ENCODE peak calls at places on chromosomes 12 and 14, in five cellular contexts. H, E, D, Z and U are unnamed samples.

GRCh38 chr14:104879201-104879982 is 14.3 kb downstream of the CEP170B start:
- DNase-seq in Z (no peak), E (no peak), D (no peak), H (no peak), U (no peak)

GRCh38 chr12:79069009-79069408 is 204.4 kb downstream of the SYT1 start:
- DNase-seq in Z (no peak), H (no peak), D (no peak), E (no peak), U (no peak)

GRCh38 chr14:21350539-21350938 is 33.3 kb downstream of the SUPT16H start:
- DNase-seq in E (no peak), H (no peak), D (no peak), Z (no peak), U (no peak)

GRCh38 chr14:68819260-68819691 is 26.4 kb upstream of the ZFP36L1 start:
- DNase-seq in D (peak), E (peak), Z (peak), H (peak), U (no peak)

GRCh38 chr12:32181498-32182175 is 75.0 kb downstream of the BICD1 start:
- DNase-seq in Z (no peak), E (no peak), D (no peak), H (no peak), U (no peak)

GRCh38 chr14:92653162-92653651 is 95.2 kb downstream of the LGMN start:
- DNase-seq in Z (no peak), H (no peak), E (no peak), D (no peak), U (no peak)

GRCh38 chr12:98606367-98606985 is 13.0 kb downstream of the SLC25A3 start:
- DNase-seq in Z (no peak), D (no peak), E (no peak), H (peak), U (peak)

GRCh38 chr12:30286345-30286926 is 409.2 kb downstream of the IPO8 start:
- DNase-seq in D (no peak), H (peak), E (no peak), Z (no peak), U (peak)

GRCh38 chr12:77767335-77767734 is 63.4 kb upstream of the NAV3 start:
- DNase-seq in H (no peak), Z (no peak), E (no peak), D (no peak), U (no peak)

GRCh38 chr12:65892905-65893304 is 68.6 kb downstream of the HMGA2 start:
- DNase-seq in E (no peak), Z (no peak), H (peak), D (no peak), U (peak)

GRCh38 chr14:50801706-50802105 is 29.3 kb downstream of the NIN start:
- DNase-seq in H (peak), E (no peak), Z (no peak), D (no peak), U (peak)

GRCh38 chr14:64147126-64147790 is 146.9 kb downstream of the ESR2 start:
- DNase-seq in E (no peak), D (no peak), Z (no peak), H (no peak), U (peak)

GRCh38 chr12:130880411-130880885 is 8.6 kb downstream of the RAN start:
- DNase-seq in H (peak), D (no peak), Z (no peak), E (no peak), U (no peak)

GRCh38 chr12:124636138-124636968 is 68.9 kb upstream of the NCOR2 start:
- DNase-seq in H (peak), D (peak), Z (peak), E (peak), U (no peak)

GRCh38 chr14:51880810-51881580 is 20.6 kb downstream of the GNG2 start:
- DNase-seq in H (peak), D (no peak), E (no peak), Z (no peak), U (no peak)

GRCh38 chr12:6278439-6279255 is 31.8 kb upstream of the PLEKHG6 start:
- DNase-seq in Z (no peak), D (peak), E (peak), H (peak), U (peak)

GRCh38 chr12:31590730-31591307 is at the start of gene DENND5B:
- DNase-seq in H (peak), Z (no peak), D (peak), E (no peak), U (peak)

GRCh38 chr12:25644964-25645363 is 91.9 kb upstream of the LMNTD1 start:
- DNase-seq in E (no peak), H (peak), D (no peak), Z (no peak), U (no peak)

GRCh38 chr14:32306549-32306948 is 22.5 kb upstream of the AKAP6 start:
- DNase-seq in D (peak), Z (no peak), E (no peak), H (peak), U (no peak)

GRCh38 chr12:60257063-60257462 is 661.2 kb downstream of the SLC16A7 start:
- DNase-seq in Z (no peak), H (peak), D (no peak), E (peak), U (peak)

GRCh38 chr14:35335388-35336092 is 43.4 kb downstream of the PSMA6 start:
- DNase-seq in H (no peak), Z (no peak), D (peak), E (no peak), U (peak)

GRCh38 chr14:50714452-50715073 is 46.5 kb upstream of the SAV1 start:
- DNase-seq in D (no peak), Z (no peak), E (no peak), H (peak), U (peak)

GRCh38 chr12:2372735-2373134 is 319.9 kb downstream of the CACNA1C start:
- DNase-seq in D (no peak), H (no peak), E (no peak), Z (no peak), U (no peak)

GRCh38 chr14:40119321-40119720 is 687.1 kb upstream of the FBXO33 start:
- DNase-seq in E (no peak), H (peak), Z (no peak), D (no peak), U (no peak)

GRCh38 chr12:65269603-65270002 is 8.9 kb upstream of the MSRB3 start:
- DNase-seq in H (peak), Z (no peak), D (no peak), E (no peak), U (peak)

GRCh38 chr12:58148405-58148804 is 207.0 kb downstream of the ATP23 start:
- DNase-seq in Z (peak), H (peak), D (no peak), E (peak), U (peak)

GRCh38 chr12:111174283-111175108 is 194.4 kb downstream of the PHETA1 start:
- DNase-seq in E (no peak), H (peak), D (no peak), Z (peak), U (no peak)

GRCh38 chr12:52612431-52613290 is 5.7 kb downstream of the KRT73 start:
- DNase-seq in H (no peak), E (no peak), D (no peak), Z (no peak), U (no peak)

GRCh38 chr14:53183611-53184010 is 30.5 kb upstream of the DDHD1 start:
- DNase-seq in Z (no peak), H (peak), E (peak), D (no peak), U (no peak)

GRCh38 chr12:85949253-85949652 is 75.2 kb downstream of the NTS start:
- DNase-seq in D (no peak), E (no peak), Z (no peak), H (no peak), U (no peak)

GRCh38 chr14:52106853-52107252 is 38.0 kb upstream of the NID2 start:
- DNase-seq in D (no peak), E (no peak), H (no peak), Z (no peak), U (no peak)

GRCh38 chr14:89681086-89682018 is 264.3 kb upstream of the FOXN3 start:
- DNase-seq in Z (no peak), D (peak), E (no peak), H (no peak), U (no peak)

GRCh38 chr14:99179506-99179905 is 92.5 kb downstream of the BCL11B start:
- DNase-seq in D (peak), H (no peak), E (no peak), Z (no peak), U (no peak)

GRCh38 chr14:55309761-55310365 is 38.6 kb downstream of the FBXO34 start:
- DNase-seq in E (no peak), Z (no peak), H (peak), D (no peak), U (peak)

GRCh38 chr12:115203661-115204060 is 519.7 kb upstream of the TBX3 start:
- DNase-seq in Z (no peak), E (no peak), D (no peak), H (peak), U (no peak)

GRCh38 chr12:120115692-120116442 is 686 bp downstream of the RAB35 start:
- DNase-seq in D (no peak), H (peak), E (no peak), Z (no peak), U (peak)

GRCh38 chr14:51121096-51121495 is 26.2 kb upstream of the TRIM9 start:
- DNase-seq in D (no peak), E (no peak), Z (no peak), H (no peak), U (peak)

GRCh38 chr12:32859389-32859788 is 37.2 kb downstream of the PKP2 start:
- DNase-seq in E (no peak), D (peak), H (no peak), Z (no peak), U (no peak)

GRCh38 chr14:24171422-24172260 is at the start of gene REC8:
- DNase-seq in Z (no peak), E (no peak), H (no peak), D (peak), U (peak)
- H3K27ac ChIP-seq in Z (no peak), E (no peak), H (no peak), D (peak), U (no peak)

GRCh38 chr14:100604709-100605108 is 17.5 kb upstream of the BEGAIN start:
- DNase-seq in E (no peak), H (no peak), Z (no peak), D (peak), U (no peak)
- H3K27ac ChIP-seq in E (no peak), H (no peak), Z (no peak), D (no peak), U (no peak)

DNA sequence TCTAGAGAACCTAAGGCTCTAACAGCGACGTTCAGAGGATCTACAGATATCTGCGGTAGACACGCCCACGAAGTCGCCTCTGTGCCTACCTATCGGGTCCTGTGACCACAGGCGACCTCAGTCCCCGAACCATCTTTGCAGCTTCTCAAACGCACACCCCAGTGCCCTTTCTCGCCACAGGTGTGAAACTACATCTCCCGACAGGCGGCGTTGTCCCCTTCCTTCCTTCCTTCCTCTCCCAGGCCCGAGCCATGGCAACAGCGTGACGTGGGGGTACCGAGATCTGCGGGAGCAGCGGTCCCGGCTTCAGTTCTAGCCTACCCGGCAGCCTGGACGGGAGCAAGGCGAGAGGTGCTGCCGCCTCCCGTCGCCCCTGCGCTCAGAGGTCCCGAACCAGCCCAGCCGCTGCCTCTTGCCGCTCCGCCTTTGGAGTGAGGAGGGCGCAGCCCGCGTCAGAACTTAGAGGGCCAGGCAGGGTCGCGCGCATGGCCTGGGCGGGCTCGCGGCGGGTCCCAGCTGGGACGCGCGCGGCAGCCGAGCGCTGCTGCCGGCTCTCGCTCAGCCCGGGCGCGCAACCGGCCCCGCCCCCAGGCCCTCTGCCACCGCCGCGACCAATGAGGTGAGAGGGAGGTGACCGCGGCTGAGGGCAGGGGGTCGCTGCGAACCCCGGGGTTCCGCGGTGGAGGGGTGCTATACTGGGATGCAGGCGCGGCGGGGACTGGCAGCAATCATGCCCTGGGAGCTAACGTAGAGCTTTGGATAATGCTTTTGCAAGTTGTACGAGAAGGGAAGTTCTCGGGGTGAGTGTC is at the start of gene COQ10A:
- DNase-seq in E (peak), D (peak), Z (peak), H (peak), U (peak)
- H3K27ac ChIP-seq in E (peak), D (peak), Z (peak), H (peak), U (peak)

GRCh38 chr12:67747869-67748760 is 99.6 kb downstream of the DYRK2 start:
- DNase-seq in Z (no peak), H (peak), D (peak), E (peak), U (no peak)
- H3K27ac ChIP-seq in Z (peak), H (peak), D (peak), E (no peak), U (no peak)

DNA sequence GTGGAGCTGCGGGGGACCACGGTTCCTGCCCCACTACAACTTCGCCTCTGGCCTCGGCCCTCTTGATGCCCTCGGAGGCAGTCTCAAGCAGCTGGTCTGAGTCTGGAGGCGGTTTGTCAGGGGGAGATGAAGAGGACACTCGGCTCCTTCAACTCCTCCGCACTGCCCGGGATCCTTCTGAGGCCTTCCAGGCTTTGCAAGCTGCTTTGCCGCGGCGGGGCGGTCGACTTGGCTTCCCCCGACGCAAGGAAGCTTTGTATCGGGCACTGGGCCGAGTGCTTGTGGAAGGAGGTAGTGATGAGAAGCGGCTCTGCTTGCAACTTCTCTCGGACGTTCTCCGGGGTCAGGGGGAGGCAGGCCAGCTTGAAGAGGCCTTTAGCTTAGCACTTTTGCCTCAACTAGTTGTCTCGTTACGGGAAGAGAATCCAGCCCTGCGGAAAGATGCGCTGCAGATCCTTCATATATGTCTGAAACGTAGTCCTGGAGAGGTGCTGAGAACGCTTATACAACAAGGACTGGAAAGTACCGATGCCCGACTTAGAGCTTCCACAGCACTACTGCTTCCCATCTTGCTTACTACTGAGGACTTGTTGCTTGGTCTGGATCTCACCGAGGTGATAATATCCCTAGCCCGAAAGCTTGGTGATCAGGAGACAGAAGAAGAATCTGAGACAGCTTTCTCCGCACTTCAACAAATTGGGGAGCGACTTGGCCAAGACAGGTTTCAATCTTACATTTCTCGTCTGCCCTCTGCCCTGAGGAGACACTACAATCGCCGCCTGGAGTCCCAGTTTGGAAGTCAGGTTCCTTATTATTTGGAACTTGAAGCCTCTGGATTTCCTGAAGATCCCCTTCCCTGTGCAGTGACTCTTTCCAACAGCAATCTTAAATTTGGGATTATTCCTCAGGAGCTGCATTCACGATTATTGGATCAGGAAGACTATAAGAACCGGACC is 861 bp downstream of the TOGARAM1 start:
- DNase-seq in D (peak), H (peak), Z (no peak), E (no peak), U (peak)
- H3K27ac ChIP-seq in D (peak), H (peak), Z (peak), E (peak), U (peak)

DNA sequence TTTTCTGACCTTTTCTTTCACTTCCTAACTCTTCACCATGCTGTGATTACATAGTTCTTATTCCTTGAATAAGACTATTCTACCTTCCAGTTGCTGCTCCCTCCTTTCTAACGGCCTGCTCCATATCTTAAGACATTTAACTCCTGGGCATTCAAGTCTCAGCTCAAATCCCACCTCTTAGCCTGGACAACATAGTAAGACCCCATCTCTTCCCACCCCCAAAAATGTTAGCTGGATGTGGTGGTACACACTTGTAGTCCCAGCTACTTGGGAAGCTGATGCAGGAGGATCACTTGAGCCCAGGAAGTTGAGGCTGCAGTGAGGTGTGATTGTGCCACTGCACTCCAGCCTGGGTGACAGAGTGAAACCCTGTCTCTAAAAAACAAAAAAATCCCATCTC is 10.9 kb downstream of the ERG28 start:
- DNase-seq in E (no peak), D (no peak), Z (no peak), H (no peak), U (no peak)
- H3K27ac ChIP-seq in E (no peak), D (no peak), Z (no peak), H (no peak), U (no peak)

GRCh38 chr14:58667900-58668299 is 30.1 kb downstream of the DACT1 start:
- DNase-seq in Z (no peak), D (no peak), H (no peak), E (no peak), U (no peak)

GRCh38 chr14:58669556-58670200 is 31.9 kb downstream of the DACT1 start:
- DNase-seq in H (no peak), D (no peak), E (peak), Z (no peak), U (no peak)

GRCh38 chr14:58665773-58666500 is 28.2 kb downstream of the DACT1 start:
- DNase-seq in H (peak), E (no peak), Z (no peak), D (no peak), U (no peak)

GRCh38 chr14:58666737-58667136 is 29.0 kb downstream of the DACT1 start:
- DNase-seq in D (no peak), H (no peak), E (no peak), Z (no peak), U (no peak)

DNA sequence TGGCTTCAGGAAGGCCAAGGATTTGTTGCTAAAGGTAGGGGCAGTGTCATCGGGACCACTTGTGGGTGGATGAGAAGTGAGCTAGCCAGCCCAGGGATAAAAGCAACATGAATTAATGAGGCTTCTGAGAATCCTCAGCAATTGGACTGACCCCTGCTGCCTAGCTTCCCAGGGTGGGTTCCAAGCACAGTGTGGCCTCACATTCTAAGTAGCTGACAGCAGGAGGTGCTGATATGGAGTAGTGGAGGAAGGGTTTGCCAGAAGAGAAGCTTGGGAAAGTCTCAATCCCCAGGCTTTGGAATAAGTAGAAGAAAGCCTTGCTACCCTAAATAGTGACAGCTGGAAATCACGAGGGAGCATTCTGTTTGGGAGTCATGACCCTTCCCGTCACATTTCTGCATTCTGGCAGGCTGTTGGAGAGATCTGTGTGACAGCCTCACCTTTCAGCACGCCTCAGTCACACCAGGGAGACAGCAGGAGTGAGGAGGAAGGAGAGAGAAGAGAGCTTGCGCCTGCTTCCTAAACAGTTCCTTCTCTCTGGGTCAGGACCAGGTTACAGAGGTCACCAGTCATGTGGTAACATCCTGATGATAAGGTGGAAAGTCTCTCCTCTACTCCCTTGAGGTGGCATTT is 31.2 kb downstream of the DACT1 start:
- DNase-seq in Z (no peak), H (no peak), D (no peak), E (no peak), U (no peak)
- H3K27ac ChIP-seq in Z (no peak), H (no peak), D (no peak), E (no peak), U (no peak)

GRCh38 chr12:116906285-116906684 is 4.5 kb upstream of the FBXW8 start:
- DNase-seq in E (no peak), D (no peak), H (no peak), Z (no peak), U (no peak)

GRCh38 chr12:116916122-116916521 is 5.4 kb downstream of the FBXW8 start:
- DNase-seq in Z (peak), H (peak), E (peak), D (no peak), U (no peak)

GRCh38 chr12:116910645-116911449 is at the start of gene FBXW8:
- DNase-seq in D (peak), H (peak), E (peak), Z (no peak), U (peak)

GRCh38 chr12:116915326-116915725 is 4.6 kb downstream of the FBXW8 start:
- DNase-seq in H (no peak), Z (no peak), E (no peak), D (no peak), U (no peak)

GRCh38 chr12:116910280-116910644 is 488 bp upstream of the FBXW8 start:
- DNase-seq in E (no peak), Z (no peak), D (no peak), H (no peak), U (no peak)
- H3K27ac ChIP-seq in E (peak), Z (no peak), D (no peak), H (peak), U (no peak)